ENCODE peak calls at places on chromosome 13, in ten cellular contexts. F is CD8-positive, alpha-beta T cell; V is A549; Z is fibroblast of mammary gland; S is cardiac fibroblast; O is astrocyte of the spinal cord; M is fibroblast of lung; R is AG10803; W is esophagus squamous epithelium; D is HL-60. X is an unnamed sample.
A peak's percentile ranks its signal among the peaks of the same experiment; 100 is the strongest.

GRCh38 chr13:100854091-100854490 is 179.5 kb upstream of the TMTC4 start:
- DNase-seq in F (no peak), V (no peak), Z (no peak), S (no peak), O (no peak), M (no peak), R (no peak), W (no peak), D (no peak), X (no peak)

GRCh38 chr13:39506559-39507390 is 96.2 kb downstream of the LHFPL6 start:
- DNase-seq in F (no peak), V (no peak), Z (no peak), S (no peak), O (peak; percentile 37), M (peak; percentile 18), R (peak; percentile 7), W (no peak), D (no peak), X (no peak)

GRCh38 chr13:21676611-21677021 is 5.7 kb downstream of the FGF9 start:
- DNase-seq in F (no peak), V (no peak), Z (no peak), S (no peak), O (no peak), M (no peak), R (no peak), W (no peak), D (no peak), X (no peak)

GRCh38 chr13:27171244-27171829 is at the start of gene USP12:
- DNase-seq in F (no peak), V (no peak), Z (peak; percentile 25), S (peak; percentile 36), O (no peak), M (peak; percentile 16), R (peak; percentile 12), W (no peak), D (no peak), X (no peak)

GRCh38 chr13:20426766-20427448 is 98.8 kb downstream of the CRYL1 start:
- DNase-seq in F (no peak), V (no peak), Z (peak; percentile 89), S (peak; percentile 30), O (no peak), M (peak; percentile 54), R (peak; percentile 80), W (no peak), D (no peak), X (peak; percentile 17)

GRCh38 chr13:36728006-36728405 is 54.2 kb downstream of the SERTM1 start:
- DNase-seq in F (no peak), V (no peak), Z (no peak), S (no peak), O (no peak), M (no peak), R (no peak), W (no peak), D (no peak), X (no peak)

GRCh38 chr13:114122591-114123211 is 9.7 kb downstream of the RASA3 start:
- DNase-seq in F (peak; percentile 10), V (no peak), Z (no peak), S (no peak), O (no peak), M (no peak), R (no peak), W (no peak), D (no peak), X (no peak)

GRCh38 chr13:83048419-83048818 is 833.9 kb downstream of the SLITRK1 start:
- DNase-seq in F (no peak), V (no peak), Z (peak; percentile 25), S (peak; percentile 29), O (no peak), M (no peak), R (peak; percentile 66), W (no peak), D (no peak), X (peak; percentile 36)

GRCh38 chr13:84653915-84654534 is 771.8 kb upstream of the SLITRK1 start:
- DNase-seq in F (no peak), V (no peak), Z (no peak), S (no peak), O (no peak), M (no peak), R (no peak), W (no peak), D (no peak), X (no peak)

GRCh38 chr13:30787747-30788535 is 52.6 kb downstream of the ALOX5AP start:
- DNase-seq in F (no peak), V (no peak), Z (peak; percentile 67), S (no peak), O (no peak), M (no peak), R (no peak), W (no peak), D (no peak), X (no peak)

GRCh38 chr13:77857810-77858209 is 60.8 kb downstream of the EDNRB start:
- DNase-seq in F (no peak), V (no peak), Z (peak; percentile 52), S (no peak), O (no peak), M (peak; percentile 43), R (no peak), W (no peak), D (no peak), X (no peak)

GRCh38 chr13:54709546-54709945 is 1680.9 kb downstream of the OLFM4 start:
- DNase-seq in F (no peak), V (no peak), Z (no peak), S (no peak), O (no peak), M (peak; percentile 2), R (no peak), W (no peak), D (no peak), X (no peak)

GRCh38 chr13:81031996-81032395 is 691.1 kb upstream of the SPRY2 start:
- DNase-seq in F (no peak), V (no peak), Z (no peak), S (peak; percentile 4), O (no peak), M (no peak), R (no peak), W (no peak), D (no peak), X (no peak)

DNA sequence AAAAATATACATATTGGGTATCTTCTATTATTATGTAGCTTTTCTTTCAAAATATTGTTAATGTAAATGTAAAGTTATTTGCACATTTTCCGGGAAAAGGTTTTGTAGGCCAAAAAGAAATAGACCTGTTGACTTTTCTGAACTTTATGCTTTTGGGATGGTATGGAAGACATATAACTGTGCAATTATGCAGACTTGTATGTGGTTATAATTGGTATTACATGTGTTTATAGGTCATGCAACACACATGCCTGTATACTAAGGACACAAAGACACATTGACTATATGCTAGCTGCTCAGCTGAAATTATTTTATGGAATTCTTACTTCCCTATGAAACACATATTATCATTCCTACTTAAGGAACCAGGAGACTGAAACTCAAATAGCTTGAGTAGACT is 2.3 kb upstream of the NBEA start:
- DNase-seq in F (no peak), V (no peak), Z (no peak), S (no peak), O (no peak), M (no peak), R (no peak), W (no peak), D (no peak), X (no peak)
- TF ChIP-seq CTCF in F (no peak), V (no peak), Z (no peak), S (no peak), O (no peak), M (no peak), R (no peak), W (no peak), D (no peak), X (no peak)

GRCh38 chr13:48826039-48826438 is 149.7 kb upstream of the FNDC3A start:
- DNase-seq in F (no peak), V (no peak), Z (no peak), S (no peak), O (no peak), M (no peak), R (no peak), W (no peak), D (no peak), X (no peak)
- H3K4me3 ChIP-seq in F (no peak overlapping the region), V (no peak overlapping the region), Z (no peak overlapping the region), S (no peak overlapping the region), O (no peak overlapping the region), M (no peak overlapping the region), R (no peak overlapping the region), W (no peak overlapping the region), D (no peak overlapping the region), X (no peak overlapping the region)

GRCh38 chr13:28655566-28655965 is 3.4 kb upstream of the POMP start:
- DNase-seq in F (no peak), V (no peak), Z (peak; percentile 62), S (peak; percentile 43), O (peak; percentile 18), M (peak; percentile 56), R (peak; percentile 85), W (no peak), D (no peak), X (peak; percentile 66)
- TF ChIP-seq CTCF in F (no peak), V (no peak), Z (no peak), S (no peak), O (no peak), M (no peak), R (no peak), W (no peak), D (no peak), X (no peak)

GRCh38 chr13:50130686-50131051 is 115.4 kb downstream of the KCNRG start:
- DNase-seq in F (peak; percentile 38), V (peak; percentile 28), Z (peak; percentile 71), S (peak; percentile 59), O (peak; percentile 62), M (peak; percentile 63), R (peak; percentile 58), W (no peak), D (no peak), X (peak; percentile 67)

GRCh38 chr13:50129923-50130685 is 114.9 kb downstream of the KCNRG start:
- DNase-seq in F (peak; percentile 25), V (peak; percentile 22), Z (peak; percentile 48), S (peak; percentile 59), O (peak; percentile 54), M (peak; percentile 46), R (peak; percentile 59), W (no peak), D (no peak), X (peak; percentile 49)

GRCh38 chr13:50133277-50133953 is 118.2 kb downstream of the KCNRG start:
- DNase-seq in F (no peak), V (no peak), Z (no peak), S (no peak), O (no peak), M (no peak), R (no peak), W (no peak), D (no peak), X (no peak)

GRCh38 chr13:50132937-50133276 is 117.7 kb downstream of the KCNRG start:
- DNase-seq in F (no peak), V (no peak), Z (no peak), S (no peak), O (no peak), M (no peak), R (no peak), W (no peak), D (no peak), X (no peak)

GRCh38 chr13:50131998-50132936 is 117.0 kb downstream of the KCNRG start:
- DNase-seq in F (no peak), V (no peak), Z (no peak), S (no peak), O (peak; percentile 23), M (peak; percentile 28), R (no peak), W (no peak), D (no peak), X (no peak)
- H3K4me3 ChIP-seq in F (no peak overlapping the region), V (no peak overlapping the region), Z (no peak overlapping the region), S (no peak overlapping the region), O (no peak overlapping the region), M (no peak overlapping the region), R (no peak overlapping the region), W (no peak overlapping the region), D (no peak overlapping the region), X (no peak overlapping the region)

X was measured in fibroblast of the aortic adventitia.